ENCODE peak calls at places on chromosomes 3 and 15, in six cellular contexts. One of them, this sample, is unnamed.

GRCh38 chr3:126349611-126350501 is 7.4 kb downstream of the KLF15 start:
- DNase-seq in Kasumi-1: no peak
- DNase-seq in AG08395: no peak
- DNase-seq in foreskin fibroblast: no peak
- DNase-seq in GM12891: no peak
- DNase-seq in EL: no peak
- DNase-seq in this sample: no peak

GRCh38 chr3:70096376-70097055 is 97.0 kb downstream of the SAMMSON start:
- DNase-seq in GM12891: no peak
- DNase-seq in Kasumi-1: no peak
- DNase-seq in EL: no peak
- DNase-seq in foreskin fibroblast: no peak
- DNase-seq in AG08395: no peak
- DNase-seq in this sample: no peak

GRCh38 chr15:45704329-45705249 is 69.8 kb downstream of the SQOR start:
- DNase-seq in AG08395: peak
- DNase-seq in EL: peak
- DNase-seq in GM12891: no peak
- DNase-seq in Kasumi-1: no peak
- DNase-seq in foreskin fibroblast: peak
- DNase-seq in this sample: peak

GRCh38 chr3:184724662-184725061 is 12.8 kb upstream of the MAGEF1 start:
- DNase-seq in Kasumi-1: no peak
- DNase-seq in AG08395: no peak
- DNase-seq in GM12891: no peak
- DNase-seq in foreskin fibroblast: no peak
- DNase-seq in EL: no peak
- DNase-seq in this sample: no peak

GRCh38 chr3:13822042-13822441 is 57.8 kb downstream of the WNT7A start:
- DNase-seq in foreskin fibroblast: peak
- DNase-seq in EL: peak
- DNase-seq in AG08395: no peak
- DNase-seq in Kasumi-1: no peak
- DNase-seq in GM12891: no peak
- DNase-seq in this sample: no peak

GRCh38 chr3:55882006-55882405 is 394.9 kb upstream of the WNT5A start:
- DNase-seq in foreskin fibroblast: no peak
- DNase-seq in GM12891: no peak
- DNase-seq in EL: no peak
- DNase-seq in AG08395: no peak
- DNase-seq in Kasumi-1: no peak
- DNase-seq in this sample: no peak

GRCh38 chr15:90647326-90647725 is 69.8 kb upstream of the BLM start:
- DNase-seq in Kasumi-1: no peak
- DNase-seq in EL: no peak
- DNase-seq in AG08395: no peak
- DNase-seq in GM12891: no peak
- DNase-seq in foreskin fibroblast: no peak
- DNase-seq in this sample: no peak

GRCh38 chr15:55133972-55134371 is 62.8 kb downstream of the RSL24D1 start:
- DNase-seq in EL: no peak
- DNase-seq in GM12891: no peak
- DNase-seq in foreskin fibroblast: no peak
- DNase-seq in AG08395: no peak
- DNase-seq in Kasumi-1: no peak
- DNase-seq in this sample: no peak

GRCh38 chr15:29470311-29470710 is 200.7 kb upstream of the NSMCE3 start:
- DNase-seq in GM12891: no peak
- DNase-seq in Kasumi-1: no peak
- DNase-seq in AG08395: no peak
- DNase-seq in foreskin fibroblast: no peak
- DNase-seq in EL: no peak
- DNase-seq in this sample: no peak

GRCh38 chr3:45011756-45012441 is 14.2 kb upstream of the CLEC3B start:
- DNase-seq in foreskin fibroblast: peak
- DNase-seq in Kasumi-1: no peak
- DNase-seq in GM12891: no peak
- DNase-seq in AG08395: peak
- DNase-seq in EL: peak
- DNase-seq in this sample: no peak

GRCh38 chr15:98785796-98786581 is 137.7 kb downstream of the IGF1R start:
- DNase-seq in GM12891: no peak
- DNase-seq in foreskin fibroblast: no peak
- DNase-seq in EL: no peak
- DNase-seq in Kasumi-1: no peak
- DNase-seq in AG08395: no peak
- DNase-seq in this sample: peak